ENCODE peak calls at places on chromosomes 7 and 10, in six cellular contexts. B is thoracic aorta; K is CD8-positive, alpha-beta T cell; T is CD4-positive, CD25-positive, alpha-beta regulatory T cell; J is cardiac muscle cell; N is osteoblast. M is an unnamed sample.

GRCh38 chr7:43864126-43864525 is 5.2 kb downstream of the MRPS24 start:
- DNase-seq in J (no peak), T (no peak), B (no peak), K (no peak), N (no peak), M (no peak)

GRCh38 chr10:106609867-106610266 is 554.6 kb downstream of the SORCS1 start:
- DNase-seq in T (no peak), B (no peak), N (no peak), K (no peak), J (no peak), M (no peak)

GRCh38 chr7:22681852-22682657 is 44.9 kb upstream of the IL6 start:
- DNase-seq in J (no peak), T (no peak), B (no peak), K (no peak), N (no peak), M (no peak)

GRCh38 chr7:120856621-120857352 is 1.2 kb downstream of the TSPAN12 start:
- DNase-seq in B (no peak), J (peak; percentile 50), K (no peak), N (peak; percentile 88), T (no peak), M (no peak)

GRCh38 chr10:102342462-102342861 is 53.0 kb upstream of the NFKB2 start:
- DNase-seq in B (no peak), K (no peak), N (peak; percentile 59), T (no peak), J (no peak), M (no peak)

GRCh38 chr7:57220746-57221145 is 88.5 kb upstream of the ZNF479 start:
- DNase-seq in K (no peak), B (no peak), J (no peak), N (no peak), T (no peak), M (no peak)

GRCh38 chr10:132311338-132311939 is 3.7 kb upstream of the STK32C start:
- DNase-seq in B (no peak), J (no peak), T (no peak), N (no peak), K (no peak), M (no peak)

GRCh38 chr10:87503892-87504291 is 801 bp upstream of the MINPP1 start:
- DNase-seq in T (no peak), J (no peak), B (no peak), K (no peak), N (peak; percentile 17), M (no peak)

GRCh38 chr10:74008212-74008731 is 10.4 kb downstream of the VCL start:
- DNase-seq in T (no peak), N (peak; percentile 58), J (no peak), B (no peak), K (no peak), M (no peak)

GRCh38 chr10:74011762-74012161 is 13.8 kb downstream of the VCL start:
- DNase-seq in K (no peak), J (no peak), N (peak; percentile 37), B (peak; percentile 23), T (no peak), M (no peak)

GRCh38 chr10:74013004-74013403 is 15.1 kb downstream of the VCL start:
- DNase-seq in T (no peak), K (no peak), B (no peak), J (no peak), N (no peak), M (no peak)

GRCh38 chr10:74011016-74011415 is 13.1 kb downstream of the VCL start:
- DNase-seq in J (no peak), B (no peak), K (no peak), T (no peak), N (no peak), M (no peak)

DNA sequence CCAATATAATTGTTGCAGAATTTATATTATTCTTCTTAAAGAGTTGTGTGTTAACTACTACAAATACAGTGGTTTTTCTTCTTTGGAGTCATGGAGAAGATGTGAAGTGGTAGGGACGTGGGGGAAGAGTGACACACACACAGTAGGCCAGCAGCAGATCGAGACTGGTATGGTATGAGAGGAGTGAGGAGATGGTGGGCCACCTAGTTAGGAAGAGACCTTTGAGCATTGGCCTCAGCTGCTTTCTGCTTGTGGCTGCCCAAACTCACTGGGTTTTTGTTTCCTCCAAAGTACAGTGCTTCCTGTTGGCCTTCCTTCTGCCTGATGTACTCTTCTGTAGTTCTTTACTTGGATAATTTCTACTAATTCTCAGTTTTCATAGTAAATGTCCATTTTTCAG is 14.6 kb downstream of the VCL start:
- DNase-seq in B (no peak), N (no peak), T (no peak), K (no peak), J (no peak), M (no peak)
- H3K4me1 ChIP-seq in B (peaks cover 62% of the 10 kb centered on the region), N (peaks cover 55% of the 10 kb centered on the region), T (peaks cover 8% of the 10 kb centered on the region), K (peaks cover 31% of the 10 kb centered on the region), J (peaks cover 14% of the 10 kb centered on the region), M (peaks cover 16% of the 10 kb centered on the region)

DNA sequence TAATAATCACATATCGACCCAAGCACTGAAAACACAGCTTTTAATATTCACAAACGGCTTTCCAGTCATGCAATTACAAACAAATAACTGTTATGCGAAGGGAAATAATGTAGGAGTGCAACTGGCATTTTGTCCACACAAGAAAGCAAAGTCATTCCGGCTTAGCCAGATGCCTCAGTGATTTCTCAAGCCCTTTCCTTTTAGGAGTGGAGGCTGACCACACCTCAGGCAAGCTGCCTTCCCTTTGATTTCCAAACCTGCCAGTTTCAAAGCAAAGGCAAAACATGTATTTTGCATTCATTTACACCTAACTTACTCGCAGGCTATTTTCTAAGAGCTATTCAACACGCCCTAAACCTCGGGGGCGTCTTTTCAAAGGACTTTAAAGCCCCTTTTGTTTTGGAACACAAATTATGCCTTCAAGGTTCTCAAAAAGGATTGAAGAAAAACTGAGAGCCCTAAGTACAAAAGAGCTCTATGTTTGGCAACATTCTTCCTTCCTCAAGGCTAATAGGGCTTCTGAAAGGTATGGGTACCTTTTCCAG is 109.6 kb downstream of the CPXM2 start:
- DNase-seq in B (no peak), K (no peak), T (no peak), N (no peak), J (no peak), M (no peak)
- H3K27me3 ChIP-seq in B (no peaks in the 10 kb centered on the region), K (no peaks in the 10 kb centered on the region), T (peaks cover 4% of the 10 kb centered on the region), N (no peaks in the 10 kb centered on the region), J (no peaks in the 10 kb centered on the region), M (no peaks in the 10 kb centered on the region)

DNA sequence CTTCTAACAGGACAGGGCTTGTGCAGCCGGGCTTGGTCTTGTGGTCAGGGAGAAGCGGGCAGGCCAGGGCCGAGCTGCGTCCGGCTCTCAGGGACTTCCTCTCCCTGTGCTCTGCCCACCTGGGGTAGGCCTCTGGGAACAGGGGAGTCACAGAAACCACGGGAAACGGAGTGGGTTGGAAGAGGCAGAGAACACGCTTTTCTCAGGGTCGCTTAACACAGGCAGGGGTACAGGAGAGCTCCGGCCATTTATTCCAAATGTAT is 30.6 kb downstream of the AMZ1 start:
- DNase-seq in K (no peak), B (no peak), J (no peak), N (no peak), T (no peak), M (no peak)
- H3K4me1 ChIP-seq in K (peaks cover 58% of the 10 kb centered on the region), B (peaks cover 7% of the 10 kb centered on the region), J (peaks cover 53% of the 10 kb centered on the region), N (no peaks in the 10 kb centered on the region), T (peaks cover 56% of the 10 kb centered on the region), M (peaks cover 22% of the 10 kb centered on the region)

DNA sequence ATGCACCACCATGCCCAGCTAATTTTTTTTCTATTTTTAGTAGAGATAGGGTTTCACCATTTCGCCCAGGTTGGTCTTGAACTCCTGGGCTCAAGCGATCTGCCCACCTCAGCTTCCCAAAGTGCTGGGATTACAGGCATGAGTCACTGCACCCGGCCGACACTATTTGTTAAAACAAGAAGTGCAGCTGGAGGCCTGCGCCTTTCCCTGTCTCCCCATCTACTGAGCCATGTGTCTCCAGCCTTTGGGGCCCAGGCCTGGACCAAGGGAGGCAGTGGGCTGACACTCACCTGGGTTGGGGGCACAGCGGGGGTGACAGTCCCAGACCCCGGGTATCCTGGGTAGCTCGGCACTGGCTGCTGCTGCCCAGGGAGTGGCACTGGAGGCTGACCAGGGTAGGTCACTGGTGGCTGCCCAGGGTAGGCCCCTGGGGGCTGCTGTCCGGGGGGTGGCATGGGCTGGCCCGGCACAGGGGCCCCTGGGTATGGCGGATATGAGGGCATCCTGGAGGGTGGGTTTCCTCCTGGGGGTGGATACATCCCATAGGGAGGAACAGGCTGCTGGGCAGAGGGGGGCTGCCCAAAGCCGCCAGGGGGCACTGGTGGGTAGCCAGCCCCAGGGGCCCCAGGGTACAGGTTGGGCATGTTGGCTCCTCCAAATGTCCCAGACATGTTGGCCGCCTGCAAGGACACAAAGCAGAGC is 36.3 kb downstream of the PLAC9 start:
- DNase-seq in T (no peak), K (no peak), N (no peak), J (no peak), B (no peak), M (no peak)
- H3K27me3 ChIP-seq in T (no peaks in the 10 kb centered on the region), K (no peaks in the 10 kb centered on the region), N (no peaks in the 10 kb centered on the region), J (no peaks in the 10 kb centered on the region), B (no peaks in the 10 kb centered on the region), M (no peaks in the 10 kb centered on the region)

DNA sequence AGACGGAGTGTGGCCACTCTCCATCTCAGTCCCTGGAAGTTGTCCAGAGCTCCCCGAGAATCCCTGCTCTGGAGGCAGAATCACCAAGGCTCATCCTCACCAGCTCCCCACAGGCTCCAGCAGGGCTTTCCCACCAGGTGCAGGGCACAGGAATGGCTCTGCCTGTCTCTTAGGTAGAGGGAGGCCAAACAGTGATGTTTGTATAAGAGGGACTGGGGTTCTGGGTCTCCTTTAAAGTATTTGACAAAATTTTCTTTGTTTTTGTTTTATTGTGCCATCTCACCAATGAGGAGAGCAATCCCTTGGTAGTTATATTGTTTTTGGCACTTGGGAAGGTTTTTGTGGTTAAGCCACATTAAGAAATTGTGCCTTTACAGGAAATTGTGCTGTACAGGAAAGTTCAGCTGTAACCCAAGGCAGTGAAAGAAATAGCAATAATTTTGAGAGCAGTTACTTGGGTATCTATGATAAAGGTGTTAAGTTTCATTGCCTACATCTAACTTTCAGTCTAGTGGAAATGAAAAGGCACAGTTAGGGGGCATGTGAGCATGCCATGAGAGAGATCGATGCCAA is 219.3 kb upstream of the PRSS58 start:
- DNase-seq in J (no peak), N (no peak), T (no peak), K (no peak), B (no peak), M (peak; percentile 50)
- H3K4me1 ChIP-seq in J (no peaks in the 10 kb centered on the region), N (peaks cover 35% of the 10 kb centered on the region), T (peaks cover 31% of the 10 kb centered on the region), K (peaks cover 69% of the 10 kb centered on the region), B (no peaks in the 10 kb centered on the region), M (peaks cover 66% of the 10 kb centered on the region)

GRCh38 chr7:27151341-27151944 is 940 bp downstream of the HOXA3 start:
- DNase-seq in J (no peak), K (no peak), T (peak; percentile 6), B (no peak), N (peak; percentile 72), M (peak; percentile 21)
- H3K27me3 ChIP-seq in J (peaks cover 100% of the 10 kb centered on the region), K (peaks cover 78% of the 10 kb centered on the region), T (peaks cover 61% of the 10 kb centered on the region), B (no peaks in the 10 kb centered on the region), N (no peaks in the 10 kb centered on the region), M (peaks cover 58% of the 10 kb centered on the region)

DNA sequence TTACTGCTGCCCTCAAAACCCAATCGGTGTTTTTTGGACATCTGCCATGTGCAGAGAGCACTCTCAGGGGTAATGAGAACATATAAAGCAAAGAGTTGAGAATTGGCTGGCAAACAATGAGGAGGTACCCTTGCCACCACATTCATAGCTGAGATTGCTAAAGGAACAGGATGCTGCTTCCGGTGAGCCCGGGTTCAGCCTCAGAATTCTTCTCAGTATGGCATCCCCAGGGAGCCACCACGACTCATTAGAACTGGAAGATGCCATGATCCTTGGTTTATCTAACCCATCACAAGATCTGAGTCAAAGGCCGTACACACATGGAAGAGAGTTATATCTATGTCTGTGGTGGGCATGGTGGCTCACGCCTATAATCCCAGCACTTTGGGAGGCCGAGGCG is 174.4 kb downstream of the ARID5B start:
- DNase-seq in N (no peak), B (no peak), J (no peak), T (no peak), K (no peak), M (no peak)
- H3K4me1 ChIP-seq in N (peaks cover 74% of the 10 kb centered on the region), B (peaks cover 57% of the 10 kb centered on the region), J (no peaks in the 10 kb centered on the region), T (peaks cover 66% of the 10 kb centered on the region), K (peaks cover 4% of the 10 kb centered on the region), M (peaks cover 13% of the 10 kb centered on the region)

GRCh38 chr10:70925377-70926214 is 37.2 kb upstream of the PCBD1 start:
- DNase-seq in J (peak; percentile 66), K (peak; percentile 26), B (no peak), T (peak; percentile 12), N (peak; percentile 96), M (peak; percentile 35)
- H3K27me3 ChIP-seq in J (no peaks in the 10 kb centered on the region), K (no peaks in the 10 kb centered on the region), B (no peaks in the 10 kb centered on the region), T (peaks cover 3% of the 10 kb centered on the region), N (peaks cover 26% of the 10 kb centered on the region), M (no peaks in the 10 kb centered on the region)

M was measured in naive thymus-derived CD4-positive, alpha-beta T cell.